ENCODE peak calls at places on chromosomes 16 and 17, in six cellular contexts. N, E, Q, B, A and S are unnamed samples.

GRCh38 chr16:88306860-88307545 is 75.8 kb upstream of the ZNF469 start:
- DNase-seq in N (no peak), E (no peak), Q (no peak), B (peak), A (no peak), S (peak)

GRCh38 chr16:2663553-2664521 is 18.5 kb upstream of the KCTD5 start:
- DNase-seq in N (no peak), E (no peak), Q (no peak), B (peak), A (no peak), S (no peak)

GRCh38 chr17:34579017-34579946 is at the start of gene TMEM132E:
- DNase-seq in N (no peak), E (no peak), Q (no peak), B (peak), A (peak), S (no peak)

GRCh38 chr16:4341250-4341649 is 9.9 kb downstream of the PAM16 start:
- DNase-seq in N (no peak), E (no peak), Q (no peak), B (no peak), A (no peak), S (no peak)

GRCh38 chr17:43956222-43956621 is 2.5 kb upstream of the PYY start:
- DNase-seq in N (no peak), E (no peak), Q (no peak), B (no peak), A (no peak), S (no peak)

GRCh38 chr16:5488581-5488980 is 391.0 kb upstream of the EEF2KMT start:
- DNase-seq in N (no peak), E (no peak), Q (no peak), B (no peak), A (no peak), S (no peak)

GRCh38 chr16:28549301-28549899 is 4.3 kb upstream of the SGF29 start:
- DNase-seq in N (peak), E (no peak), Q (no peak), B (peak), A (peak), S (peak)

GRCh38 chr17:71966459-71967313 is 154.1 kb upstream of the SOX9 start:
- DNase-seq in N (no peak), E (no peak), Q (no peak), B (no peak), A (no peak), S (no peak)

GRCh38 chr16:57994361-57994760 is 6.1 kb downstream of the ZNF319 start:
- DNase-seq in N (no peak), E (no peak), Q (no peak), B (no peak), A (no peak), S (no peak)

GRCh38 chr17:76529643-76530488 is 7.6 kb downstream of the CYGB start:
- DNase-seq in N (peak), E (no peak), Q (peak), B (peak), A (no peak), S (no peak)

GRCh38 chr17:65564793-65565192 is 3.3 kb upstream of the AXIN2 start:
- DNase-seq in N (no peak), E (no peak), Q (no peak), B (peak), A (no peak), S (peak)

GRCh38 chr16:80791411-80791810 is 13.0 kb downstream of the CDYL2 start:
- DNase-seq in N (no peak), E (no peak), Q (no peak), B (no peak), A (no peak), S (no peak)

GRCh38 chr17:77951123-77951522 is 7.4 kb upstream of the TNRC6C start:
- DNase-seq in N (no peak), E (no peak), Q (no peak), B (no peak), A (no peak), S (no peak)

GRCh38 chr17:7128174-7128573 is 13.6 kb upstream of the ASGR2 start:
- DNase-seq in N (no peak), E (no peak), Q (no peak), B (no peak), A (no peak), S (no peak)

GRCh38 chr16:88723507-88723887 is 17.2 kb downstream of the CTU2 start:
- DNase-seq in N (no peak), E (no peak), Q (no peak), B (no peak), A (no peak), S (no peak)

GRCh38 chr16:81514568-81515258 is 70.1 kb downstream of the CMIP start:
- DNase-seq in N (no peak), E (no peak), Q (no peak), B (no peak), A (no peak), S (no peak)

GRCh38 chr17:1939979-1940809 is 84.9 kb downstream of the RTN4RL1 start:
- DNase-seq in N (no peak), E (no peak), Q (no peak), B (peak), A (no peak), S (no peak)

GRCh38 chr17:76791053-76791980 is 53.4 kb downstream of the MFSD11 start:
- DNase-seq in N (peak), E (no peak), Q (peak), B (peak), A (peak), S (no peak)

GRCh38 chr17:48374650-48375230 is 55.3 kb downstream of the SKAP1 start:
- DNase-seq in N (peak), E (peak), Q (no peak), B (no peak), A (peak), S (no peak)

GRCh38 chr17:27846042-27846655 is 45.8 kb upstream of the NOS2 start:
- DNase-seq in N (no peak), E (no peak), Q (no peak), B (no peak), A (no peak), S (no peak)

GRCh38 chr17:28242791-28243190 is 76.2 kb upstream of the TMEM97 start:
- DNase-seq in N (no peak), E (no peak), Q (no peak), B (no peak), A (no peak), S (no peak)

GRCh38 chr17:80023261-80024205 is 12.1 kb downstream of the TBC1D16 start:
- DNase-seq in N (no peak), E (no peak), Q (no peak), B (no peak), A (no peak), S (no peak)

GRCh38 chr17:63954402-63955063 is 18.2 kb downstream of the SCN4A start:
- DNase-seq in N (peak), E (peak), Q (peak), B (no peak), A (no peak), S (no peak)

GRCh38 chr16:1533443-1533951 is at the start of gene TMEM204:
- DNase-seq in N (no peak), E (no peak), Q (no peak), B (peak), A (no peak), S (no peak)

GRCh38 chr17:62781356-62781755 is 26.8 kb downstream of the MARCHF10 start:
- DNase-seq in N (peak), E (no peak), Q (no peak), B (peak), A (no peak), S (no peak)

GRCh38 chr16:50290856-50291255 is 24.5 kb downstream of the ADCY7 start:
- DNase-seq in N (no peak), E (no peak), Q (no peak), B (no peak), A (no peak), S (no peak)

GRCh38 chr17:59846391-59847165 is 46.2 kb downstream of the TUBD1 start:
- DNase-seq in N (no peak), E (peak), Q (no peak), B (peak), A (peak), S (peak)

GRCh38 chr17:83178533-83179201 is 99.3 kb downstream of the METRNL start:
- DNase-seq in N (no peak), E (no peak), Q (no peak), B (no peak), A (no peak), S (no peak)

GRCh38 chr17:76000016-76000754 is 470 bp upstream of the CDK3 start:
- DNase-seq in N (peak), E (peak), Q (peak), B (peak), A (peak), S (no peak)

GRCh38 chr17:78532311-78532710 is 44.9 kb downstream of the DNAH17 start:
- DNase-seq in N (no peak), E (no peak), Q (no peak), B (no peak), A (no peak), S (no peak)

GRCh38 chr17:67855504-67856324 is 30.4 kb downstream of the BPTF start:
- DNase-seq in N (peak), E (peak), Q (no peak), B (no peak), A (no peak), S (no peak)

GRCh38 chr16:80148826-80149225 is 392.0 kb upstream of the DYNLRB2 start:
- DNase-seq in N (no peak), E (no peak), Q (no peak), B (no peak), A (no peak), S (no peak)

GRCh38 chr17:67364847-67365761 is 1.3 kb downstream of the PSMD12 start:
- DNase-seq in N (no peak), E (no peak), Q (no peak), B (no peak), A (no peak), S (no peak)

GRCh38 chr17:58525239-58525638 is 10.8 kb upstream of the MTMR4 start:
- DNase-seq in N (no peak), E (no peak), Q (no peak), B (peak), A (peak), S (peak)

GRCh38 chr16:9095171-9095570 is 3.7 kb downstream of the HAPSTR1 start:
- DNase-seq in N (no peak), E (no peak), Q (no peak), B (no peak), A (no peak), S (no peak)